ENCODE peak calls at places on chromosomes 2 and 18, in four cellular contexts. U, A, Z and M are unnamed samples.

GRCh38 chr2:151634726-151635467 is 99.4 kb downstream of the NEB start:
- DNase-seq in U (no peak), Z (peak), A (no peak), M (no peak)

GRCh38 chr2:232316382-232317190 is 62.0 kb upstream of the ALPP start:
- DNase-seq in U (no peak), A (peak), Z (no peak), M (no peak)

GRCh38 chr2:241882090-241882625 is 12.6 kb downstream of the RTP5 start:
- DNase-seq in A (peak), Z (no peak), U (no peak), M (no peak)

GRCh38 chr18:63479826-63480225 is 3.1 kb downstream of the SERPINB5 start:
- DNase-seq in A (no peak), Z (no peak), U (no peak), M (no peak)

GRCh38 chr2:71950256-71951066 is 197.2 kb downstream of the CYP26B1 start:
- DNase-seq in A (peak), U (no peak), Z (no peak), M (peak)

GRCh38 chr2:181124499-181124898 is 144.1 kb downstream of the UBE2E3 start:
- DNase-seq in Z (peak), A (peak), U (no peak), M (no peak)

GRCh38 chr18:24488824-24489493 is 28.5 kb downstream of the HRH4 start:
- DNase-seq in U (peak), A (peak), Z (peak), M (no peak)

GRCh38 chr2:122451040-122451439 is 695.6 kb downstream of the TSN start:
- DNase-seq in Z (peak), U (no peak), A (peak), M (peak)

GRCh38 chr2:102540882-102541281 is 67.9 kb downstream of the SLC9A4 start:
- DNase-seq in A (no peak), U (no peak), Z (no peak), M (no peak)

GRCh38 chr2:172829229-172829628 is 93.6 kb downstream of the RAPGEF4 start:
- DNase-seq in U (no peak), Z (peak), A (peak), M (no peak)

GRCh38 chr2:16622399-16622968 is 43.1 kb downstream of the CYRIA start:
- DNase-seq in U (no peak), Z (peak), A (peak), M (no peak)

GRCh38 chr2:230323385-230324106 is 3.4 kb upstream of the SP140L start:
- DNase-seq in A (no peak), U (no peak), Z (no peak), M (no peak)

GRCh38 chr18:8974279-8974678 is 128.2 kb upstream of the NDUFV2 start:
- DNase-seq in Z (no peak), A (no peak), U (no peak), M (no peak)

GRCh38 chr18:12862467-12862866 is 21.6 kb downstream of the PTPN2 start:
- DNase-seq in A (no peak), Z (no peak), U (no peak), M (peak)

GRCh38 chr2:186934420-186934819 is 85.5 kb upstream of the ZSWIM2 start:
- DNase-seq in U (no peak), A (no peak), Z (no peak), M (no peak)

GRCh38 chr2:162215162-162215561 is 28.1 kb downstream of the FAP start:
- DNase-seq in U (no peak), A (no peak), Z (no peak), M (no peak)

GRCh38 chr2:175057078-175057685 is 52.0 kb upstream of the CHN1 start:
- DNase-seq in U (no peak), A (no peak), Z (no peak), M (peak)

GRCh38 chr2:50746526-50746925 is 285.4 kb downstream of the NRXN1 start:
- DNase-seq in A (peak), U (no peak), Z (peak), M (peak)

GRCh38 chr2:75820693-75821092 is 110.0 kb upstream of the GCFC2 start:
- DNase-seq in U (no peak), Z (no peak), A (no peak), M (no peak)

GRCh38 chr2:209236369-209236768 is 187.5 kb upstream of the MAP2 start:
- DNase-seq in U (peak), Z (no peak), A (no peak), M (peak)

GRCh38 chr2:193331701-193332100 is 1137.0 kb upstream of the TMEFF2 start:
- DNase-seq in Z (no peak), A (no peak), U (no peak), M (no peak)

GRCh38 chr2:62197017-62197586 is 1.2 kb downstream of the B3GNT2 start:
- DNase-seq in Z (no peak), U (peak), A (no peak), M (no peak)

GRCh38 chr2:191217580-191217979 is 27.6 kb upstream of the MYO1B start:
- DNase-seq in A (peak), Z (peak), U (no peak), M (no peak)

GRCh38 chr2:19671907-19672306 is 229.9 kb downstream of the TTC32 start:
- DNase-seq in Z (no peak), A (no peak), U (no peak), M (no peak)

GRCh38 chr18:34595673-34596072 is 114.4 kb upstream of the DTNA start:
- DNase-seq in U (no peak), Z (peak), A (peak), M (peak)

GRCh38 chr2:54830546-54830945 is 107.1 kb downstream of the EML6 start:
- DNase-seq in A (no peak), Z (no peak), U (no peak), M (no peak)

GRCh38 chr2:71609441-71609840 is 156.1 kb downstream of the DYSF start:
- DNase-seq in U (no peak), Z (no peak), A (peak), M (no peak)

GRCh38 chr2:172282944-172283343 is 144.4 kb upstream of the ITGA6 start:
- DNase-seq in Z (peak), A (peak), U (no peak), M (no peak)

GRCh38 chr2:215594766-215595165 is 158.9 kb upstream of the FN1 start:
- DNase-seq in Z (peak), U (no peak), A (no peak), M (no peak)

DNA sequence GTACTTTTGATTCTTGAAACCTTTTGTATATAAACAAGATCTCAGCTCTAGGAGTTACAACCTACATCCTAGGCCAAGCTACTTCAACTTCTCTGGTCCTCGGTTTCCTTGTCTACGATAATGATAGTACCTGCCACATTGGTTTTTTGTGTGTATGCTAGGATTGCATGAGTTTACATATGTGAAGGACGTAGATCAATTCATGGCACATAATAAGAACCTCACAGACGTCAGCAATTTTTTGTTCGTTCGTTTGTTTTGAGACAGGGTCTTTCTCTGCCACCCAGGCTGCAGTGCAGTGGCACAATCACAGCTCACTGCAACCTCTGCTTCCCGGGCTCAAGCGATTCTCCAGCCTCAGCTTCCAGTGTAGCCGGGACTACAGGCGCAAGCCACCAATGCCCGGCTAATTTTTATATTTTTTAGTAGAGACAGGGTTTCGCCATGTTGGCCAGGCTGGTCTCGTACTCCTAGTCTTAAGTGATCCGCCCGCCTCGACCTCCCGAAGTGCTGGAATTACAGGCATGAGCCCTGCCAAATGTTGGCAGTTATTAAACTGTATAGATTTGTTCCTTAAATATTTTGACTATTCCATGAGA is 716 bp upstream of the SLC35F5 start:
- DNase-seq in U (no peak), Z (no peak), A (no peak), M (no peak)
- H3K4ac ChIP-seq in U (no peak), Z (peak), A (no peak), M (no peak)

GRCh38 chr2:217628061-217628460 is 374.7 kb downstream of the TNS1 start:
- DNase-seq in A (no peak), U (no peak), Z (no peak), M (no peak)

GRCh38 chr2:217623513-217623912 is 379.3 kb downstream of the TNS1 start:
- DNase-seq in Z (no peak), U (no peak), A (no peak), M (no peak)

GRCh38 chr2:217626926-217627325 is 375.9 kb downstream of the TNS1 start:
- DNase-seq in Z (no peak), U (no peak), A (no peak), M (no peak)

GRCh38 chr2:217622664-217623063 is 380.1 kb downstream of the TNS1 start:
- DNase-seq in A (no peak), U (peak), Z (peak), M (no peak)

GRCh38 chr2:217625475-217626245 is 377.1 kb downstream of the TNS1 start:
- DNase-seq in U (no peak), Z (peak), A (peak), M (no peak)
- H3K4ac ChIP-seq in U (no peak), Z (peak), A (no peak), M (no peak)

GRCh38 chr2:44470151-44470550 is 108.4 kb downstream of the CAMKMT start:
- DNase-seq in Z (no peak), A (no peak), U (no peak), M (peak)

GRCh38 chr2:44462934-44463849 is 101.4 kb downstream of the CAMKMT start:
- DNase-seq in A (no peak), Z (no peak), U (no peak), M (peak)

GRCh38 chr2:44459754-44460153 is 98.0 kb downstream of the CAMKMT start:
- DNase-seq in A (no peak), Z (no peak), U (no peak), M (no peak)

DNA sequence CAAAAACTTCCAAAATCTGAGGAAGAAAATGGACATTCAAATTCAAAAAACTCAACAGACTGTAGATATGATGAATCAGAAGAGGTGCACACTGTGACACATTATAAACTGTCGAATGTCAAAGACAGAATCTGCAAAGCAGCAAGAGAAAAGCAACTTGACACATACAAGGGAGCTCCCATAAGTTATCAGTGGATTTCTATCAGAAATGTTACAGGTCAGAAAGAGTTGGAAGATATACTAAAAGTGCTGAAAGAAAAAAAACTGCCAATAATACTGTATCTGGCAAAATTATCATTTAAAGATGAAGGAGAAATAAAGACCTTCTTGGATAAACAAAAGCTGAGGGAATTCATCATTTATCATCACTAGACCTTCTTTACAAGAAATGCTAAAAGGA is 102.7 kb downstream of the CAMKMT start:
- DNase-seq in Z (no peak), A (no peak), U (no peak), M (no peak)
- H3K4ac ChIP-seq in Z (no peak), A (no peak), U (no peak), M (no peak)

DNA sequence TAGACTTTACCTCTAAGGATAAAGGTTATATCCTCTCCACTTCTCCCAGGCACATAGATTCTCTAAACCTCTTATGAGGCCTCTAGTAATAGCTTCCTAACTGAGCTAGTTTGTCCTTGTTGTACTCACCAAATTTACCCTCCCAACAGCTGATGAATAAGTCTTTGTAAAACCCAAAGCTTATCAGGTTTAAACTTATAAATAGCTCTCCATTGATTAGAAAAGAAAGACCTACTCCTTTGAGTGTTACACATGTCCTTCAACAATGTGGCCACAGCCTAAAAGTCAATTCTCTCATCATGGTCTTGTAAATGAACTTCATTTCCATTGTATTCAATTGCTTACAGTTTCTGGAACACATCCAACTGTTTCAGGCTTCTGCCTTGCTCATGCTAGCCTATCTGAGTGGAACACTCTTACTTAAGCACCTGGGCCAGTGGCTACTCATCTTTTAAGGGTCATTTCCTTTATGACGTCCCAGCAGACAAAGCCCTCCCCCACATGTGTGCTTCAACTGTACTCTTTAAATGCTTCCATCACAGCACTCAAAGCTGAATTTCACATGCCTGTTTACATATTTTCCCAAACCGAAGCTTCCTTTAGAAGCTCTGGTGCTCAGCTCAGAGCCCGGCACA is 131.6 kb downstream of the CDH2 start:
- DNase-seq in A (peak), Z (peak), U (no peak), M (no peak)
- H3K4ac ChIP-seq in A (no peak), Z (no peak), U (no peak), M (no peak)

GRCh38 chr2:160351978-160352377 is 141.6 kb downstream of the RBMS1 start:
- DNase-seq in Z (peak), U (no peak), A (peak), M (no peak)
- H3K4ac ChIP-seq in Z (no peak), U (no peak), A (no peak), M (no peak)

GRCh38 chr2:237910576-237911362 is 51.3 kb downstream of the RAMP1 start:
- DNase-seq in A (no peak), U (no peak), Z (no peak), M (no peak)
- H3K4ac ChIP-seq in A (no peak), U (no peak), Z (no peak), M (no peak)